ENCODE peak calls at places on chromosomes 13 and 19, in six cellular contexts. T, L, J, Z, B and M are unnamed samples. For H3K4me1, the result is how much of the 10 kb centered on the place peaks cover.

GRCh38 chr19:51071006-51071405 is 6.1 kb upstream of the KLK13 start:
- DNase-seq in T (no peak), L (no peak), J (no peak), Z (no peak), B (no peak), M (no peak)

GRCh38 chr19:13153627-13154240 is 3.5 kb downstream of the IER2 start:
- DNase-seq in T (peak), L (no peak), J (peak), Z (no peak), B (no peak), M (peak)

GRCh38 chr19:41248895-41249294 is 15.3 kb upstream of the HNRNPUL1 start:
- DNase-seq in T (no peak), L (no peak), J (no peak), Z (no peak), B (no peak), M (no peak)

GRCh38 chr19:3932931-3933810 is at the start of gene NMRK2:
- DNase-seq in T (peak), L (no peak), J (no peak), Z (no peak), B (peak), M (no peak)

GRCh38 chr13:29996316-29996715 is 145.9 kb upstream of the UBL3 start:
- DNase-seq in T (no peak), L (no peak), J (no peak), Z (no peak), B (no peak), M (no peak)

GRCh38 chr13:105276571-105276970 is 1258.9 kb downstream of the EFNB2 start:
- DNase-seq in T (no peak), L (no peak), J (no peak), Z (no peak), B (no peak), M (no peak)

GRCh38 chr13:113724780-113725315 is 34.2 kb upstream of the TMEM255B start:
- DNase-seq in T (peak), L (peak), J (peak), Z (peak), B (peak), M (peak)

GRCh38 chr19:2327773-2328400 is 499 bp downstream of the LSM7 start:
- DNase-seq in T (no peak), L (no peak), J (peak), Z (peak), B (peak), M (no peak)

GRCh38 chr19:40335855-40336700 is 12.1 kb downstream of the C19orf47 start:
- DNase-seq in T (no peak), L (no peak), J (no peak), Z (no peak), B (no peak), M (no peak)

GRCh38 chr19:16381756-16382401 is 57.3 kb downstream of the KLF2 start:
- DNase-seq in T (peak), L (peak), J (peak), Z (peak), B (no peak), M (peak)

GRCh38 chr13:102970542-102970941 is 95.7 kb downstream of the SLC10A2 start:
- DNase-seq in T (no peak), L (no peak), J (no peak), Z (no peak), B (no peak), M (no peak)

GRCh38 chr19:32870154-32870573 is 597 bp upstream of the SLC7A9 start:
- DNase-seq in T (peak), L (no peak), J (no peak), Z (no peak), B (peak), M (no peak)

GRCh38 chr13:109148243-109148642 is 518.8 kb downstream of the MYO16 start:
- DNase-seq in T (no peak), L (no peak), J (peak), Z (no peak), B (no peak), M (no peak)
- H3K4me1 ChIP-seq in T (under half), L (under half), J (under half), Z (under half), B (under half), M (under half)

GRCh38 chr19:45820413-45821102 is 5.5 kb upstream of the RSPH6A start:
- DNase-seq in T (no peak), L (no peak), J (no peak), Z (no peak), B (no peak), M (no peak)
- TF ChIP-seq CTCF in T (no peak), L (no peak), J (no peak), Z (no peak), B (no peak), M (no peak)

GRCh38 chr19:29318581-29318980 is 105.6 kb upstream of the UQCRFS1 start:
- DNase-seq in T (no peak), L (no peak), J (no peak), Z (no peak), B (no peak), M (no peak)
- H3K4me1 ChIP-seq in T (under half), L (under half), J (under half), Z (under half), B (under half), M (under half)

GRCh38 chr13:76885203-76886004 is 801 bp downstream of the KCTD12 start:
- DNase-seq in T (peak), L (peak), J (peak), Z (peak), B (peak), M (peak)

GRCh38 chr13:76884571-76885202 is 1.5 kb downstream of the KCTD12 start:
- DNase-seq in T (no peak), L (no peak), J (peak), Z (no peak), B (no peak), M (peak)

GRCh38 chr13:76882431-76882830 is 3.8 kb downstream of the KCTD12 start:
- DNase-seq in T (no peak), L (no peak), J (peak), Z (no peak), B (no peak), M (no peak)

GRCh38 chr13:76886005-76886291 is 257 bp downstream of the KCTD12 start:
- DNase-seq in T (peak), L (peak), J (no peak), Z (no peak), B (no peak), M (peak)

GRCh38 chr13:76884167-76884566 is 2.0 kb downstream of the KCTD12 start:
- DNase-seq in T (peak), L (no peak), J (peak), Z (peak), B (peak), M (peak)
- TF ChIP-seq CTCF in T (no peak), L (peak), J (peak), Z (no peak), B (peak), M (peak)

GRCh38 chr13:99878921-99879610 is 92.5 kb downstream of the ZIC5 start:
- DNase-seq in T (no peak), L (no peak), J (no peak), Z (no peak), B (no peak), M (no peak)
- H3K4me1 ChIP-seq in T (under half), L (under half), J (under half), Z (under half), B (under half), M (under half)